ENCODE peak calls at places on chromosome 4, in five cellular contexts. B, T, Q, O and H are unnamed samples.

GRCh38 chr4:82694106-82694505 is 104.5 kb downstream of the SCD5 start:
- DNase-seq in B (no peak), T (no peak), Q (no peak), O (no peak), H (no peak)

GRCh38 chr4:16194199-16194598 is 32.1 kb downstream of the TAPT1 start:
- DNase-seq in B (no peak), T (no peak), Q (no peak), O (no peak), H (no peak)

GRCh38 chr4:1711055-1711905 is 839 bp downstream of the SLBP start:
- DNase-seq in B (no peak), T (peak), Q (no peak), O (no peak), H (no peak)

GRCh38 chr4:8088966-8089491 is 69.6 kb downstream of the ABLIM2 start:
- DNase-seq in B (no peak), T (no peak), Q (no peak), O (no peak), H (no peak)

GRCh38 chr4:125666635-125667034 is 351.9 kb downstream of the FAT4 start:
- DNase-seq in B (no peak), T (no peak), Q (no peak), O (no peak), H (no peak)

GRCh38 chr4:138540056-138540800 is 298.1 kb upstream of the SLC7A11 start:
- DNase-seq in B (no peak), T (no peak), Q (no peak), O (no peak), H (no peak)

GRCh38 chr4:177480796-177481195 is 38.6 kb upstream of the AGA start:
- DNase-seq in B (no peak), T (no peak), Q (no peak), O (no peak), H (no peak)

GRCh38 chr4:141389649-141390048 is 169.0 kb downstream of the ZNF330 start:
- DNase-seq in B (no peak), T (no peak), Q (no peak), O (no peak), H (no peak)

GRCh38 chr4:7511509-7511908 is 76.8 kb upstream of the PSAPL1 start:
- DNase-seq in B (no peak), T (no peak), Q (no peak), O (no peak), H (peak)

GRCh38 chr4:64539234-64539849 is 130.1 kb upstream of the TECRL start:
- DNase-seq in B (peak), T (peak), Q (no peak), O (peak), H (peak)

GRCh38 chr4:159390648-159391047 is 287.8 kb downstream of the RAPGEF2 start:
- DNase-seq in B (peak), T (peak), Q (no peak), O (no peak), H (no peak)

GRCh38 chr4:38333219-38333618 is 330.8 kb upstream of the KLF3 start:
- DNase-seq in B (no peak), T (no peak), Q (no peak), O (no peak), H (no peak)

GRCh38 chr4:23733476-23733875 is 156.4 kb downstream of the PPARGC1A start:
- DNase-seq in B (no peak), T (no peak), Q (no peak), O (no peak), H (no peak)

GRCh38 chr4:84977409-84977808 is 10.9 kb upstream of the WDFY3 start:
- DNase-seq in B (no peak), T (no peak), Q (no peak), O (no peak), H (no peak)

GRCh38 chr4:150164956-150165355 is 86.7 kb downstream of the DCLK2 start:
- DNase-seq in B (no peak), T (no peak), Q (no peak), O (no peak), H (no peak)

GRCh38 chr4:122827258-122827887 is 742 bp downstream of the FGF2 start:
- DNase-seq in B (no peak), T (peak), Q (no peak), O (peak), H (peak)

GRCh38 chr4:23384741-23385140 is 505.1 kb downstream of the PPARGC1A start:
- DNase-seq in B (no peak), T (no peak), Q (no peak), O (no peak), H (no peak)

GRCh38 chr4:114005569-114006442 is 26.4 kb upstream of the ARSJ start:
- DNase-seq in B (no peak), T (no peak), Q (no peak), O (no peak), H (no peak)

GRCh38 chr4:51853027-51853682 is 10.2 kb downstream of the DCUN1D4 start:
- DNase-seq in B (peak), T (peak), Q (no peak), O (no peak), H (no peak)

GRCh38 chr4:145782756-145783155 is 102.8 kb downstream of the C4orf51 start:
- DNase-seq in B (no peak), T (no peak), Q (no peak), O (no peak), H (no peak)

GRCh38 chr4:90181644-90182043 is 54.5 kb downstream of the CCSER1 start:
- DNase-seq in B (no peak), T (no peak), Q (no peak), O (no peak), H (no peak)

GRCh38 chr4:26459054-26459755 is 31.1 kb downstream of the CCKAR start:
- DNase-seq in B (peak), T (peak), Q (peak), O (peak), H (peak)

GRCh38 chr4:94415448-94415847 is 36.3 kb upstream of the PDLIM5 start:
- DNase-seq in B (no peak), T (no peak), Q (no peak), O (no peak), H (no peak)

GRCh38 chr4:94804613-94805012 is 46.9 kb downstream of the BMPR1B start:
- DNase-seq in B (no peak), T (no peak), Q (no peak), O (no peak), H (no peak)

GRCh38 chr4:113540859-113541258 is 220.7 kb downstream of the CAMK2D start:
- DNase-seq in B (no peak), T (no peak), Q (no peak), O (no peak), H (no peak)

GRCh38 chr4:8541981-8542715 is 38.0 kb upstream of the GPR78 start:
- DNase-seq in B (no peak), T (no peak), Q (no peak), O (no peak), H (no peak)

GRCh38 chr4:145739840-145740239 is 59.9 kb downstream of the C4orf51 start:
- DNase-seq in B (no peak), T (no peak), Q (no peak), O (no peak), H (no peak)

GRCh38 chr4:77697860-77698599 is 92.4 kb downstream of the CXCL13 start:
- DNase-seq in B (peak), T (peak), Q (no peak), O (no peak), H (no peak)

GRCh38 chr4:20109395-20109794 is 142.3 kb upstream of the SLIT2 start:
- DNase-seq in B (no peak), T (no peak), Q (no peak), O (no peak), H (no peak)

GRCh38 chr4:27018910-27019309 is 158.3 kb downstream of the STIM2 start:
- DNase-seq in B (no peak), T (no peak), Q (no peak), O (no peak), H (no peak)

GRCh38 chr4:24917076-24917856 is 4.4 kb upstream of the CCDC149 start:
- DNase-seq in B (no peak), T (peak), Q (no peak), O (no peak), H (no peak)

GRCh38 chr4:79528241-79528706 is 120.2 kb upstream of the GK2 start:
- DNase-seq in B (no peak), T (no peak), Q (no peak), O (no peak), H (no peak)

GRCh38 chr4:78864405-78865024 is 74.7 kb downstream of the PAQR3 start:
- DNase-seq in B (peak), T (peak), Q (no peak), O (peak), H (peak)

GRCh38 chr4:82901129-82901718 is 689 bp downstream of the THAP9 start:
- DNase-seq in B (no peak), T (no peak), Q (no peak), O (no peak), H (no peak)

GRCh38 chr4:137417676-137418075 is 114.6 kb downstream of the PCDH18 start:
- DNase-seq in B (no peak), T (no peak), Q (no peak), O (no peak), H (no peak)
- TF ChIP-seq CHD2 in B (no peak), T (no peak), Q (no peak), O (no peak), H (no peak)

GRCh38 chr4:105149771-105150170 is 3.1 kb downstream of the TET2 start:
- DNase-seq in B (no peak), T (no peak), Q (no peak), O (no peak), H (no peak)
- TF ChIP-seq SIN3A in B (no peak), T (no peak), Q (no peak), O (no peak), H (no peak)

GRCh38 chr4:161919442-161920220 is 244.2 kb downstream of the FSTL5 start:
- DNase-seq in B (no peak), T (no peak), Q (no peak), O (no peak), H (no peak)

GRCh38 chr4:161916010-161916409 is 247.8 kb downstream of the FSTL5 start:
- DNase-seq in B (no peak), T (no peak), Q (no peak), O (no peak), H (no peak)

GRCh38 chr4:161926033-161926828 is 237.6 kb downstream of the FSTL5 start:
- DNase-seq in B (no peak), T (no peak), Q (no peak), O (no peak), H (no peak)

DNA sequence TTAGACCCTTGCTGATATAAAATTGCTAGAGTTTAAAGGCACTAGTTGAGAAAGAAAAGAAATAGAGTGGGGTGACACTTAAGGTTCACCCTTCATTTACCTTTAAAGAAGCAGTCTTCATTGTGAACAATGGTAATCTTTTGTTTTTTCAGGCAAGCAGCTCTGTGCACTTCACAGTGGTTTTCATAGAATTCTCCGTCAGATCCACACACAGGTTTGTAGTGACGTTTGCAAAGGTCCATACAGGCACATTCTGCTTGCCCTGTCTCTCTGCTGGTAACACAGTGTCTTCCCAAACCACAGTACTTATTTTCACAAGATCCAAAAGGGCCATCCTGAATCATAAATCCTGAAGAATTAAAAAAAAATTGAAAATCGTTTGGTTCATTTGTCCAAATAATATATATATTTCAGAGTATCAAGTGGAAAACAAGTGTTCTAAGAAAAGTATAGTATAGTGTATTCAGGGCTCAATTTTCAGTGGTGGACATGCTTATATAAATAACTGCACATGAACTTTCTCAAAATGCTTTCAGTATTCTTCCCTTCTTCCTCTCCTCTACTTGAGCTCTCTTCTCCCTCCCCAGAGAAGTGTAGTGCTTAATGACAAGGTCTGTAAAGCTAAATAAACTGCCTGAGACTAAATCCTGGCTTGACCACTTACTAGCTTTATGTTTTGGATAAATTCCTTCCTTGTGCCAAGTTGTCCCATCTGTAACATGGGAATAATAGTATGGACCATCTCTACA is 243.3 kb downstream of the FSTL5 start:
- DNase-seq in B (no peak), T (no peak), Q (no peak), O (no peak), H (no peak)
- TF ChIP-seq CTCF in B (no peak), T (no peak), Q (no peak), O (no peak), H (no peak)

GRCh38 chr4:142721187-142721586 is 124.9 kb downstream of the INPP4B start:
- DNase-seq in B (no peak), T (no peak), Q (no peak), O (no peak), H (no peak)
- TF ChIP-seq CHD2 in B (no peak), T (no peak), Q (no peak), O (no peak), H (no peak)

DNA sequence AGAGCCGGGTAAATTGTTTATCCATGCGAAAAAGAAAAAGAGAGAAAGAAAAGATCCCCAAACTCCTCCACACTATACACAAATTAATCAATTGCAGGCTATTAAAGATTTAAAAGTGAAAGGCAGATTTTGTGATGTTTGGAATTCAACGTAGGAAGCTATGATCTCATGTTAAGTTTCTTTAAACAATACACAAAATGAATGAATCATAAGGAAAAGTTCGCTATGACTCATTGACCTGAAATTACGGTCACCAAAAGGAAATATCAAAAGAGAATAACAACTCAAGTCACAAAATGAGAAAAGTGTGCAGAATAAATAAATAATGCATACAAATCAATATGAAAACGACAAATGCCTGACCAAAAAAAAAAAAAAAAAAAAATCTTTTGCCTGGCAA is 28.6 kb downstream of the CLNK start:
- DNase-seq in B (no peak), T (no peak), Q (no peak), O (no peak), H (no peak)
- TF ChIP-seq SIN3A in B (no peak), T (no peak), Q (no peak), O (no peak), H (no peak)

GRCh38 chr4:112327950-112328349 is 30.8 kb downstream of the ALPK1 start:
- DNase-seq in B (peak), T (peak), Q (no peak), O (peak), H (peak)
- TF ChIP-seq CTCF in B (peak), T (peak), Q (peak), O (peak), H (peak)